ENCODE peak calls at places on chromosomes 6 and 20, in six cellular contexts. H, K, B, P, Y and X are unnamed samples.

GRCh38 chr20:38900606-38901005 is 25.6 kb upstream of the FAM83D start:
- DNase-seq in B (no peak), Y (no peak), P (no peak), K (no peak), H (no peak), X (no peak)

GRCh38 chr20:64229537-64230061 is 25.9 kb upstream of the PCMTD2 start:
- DNase-seq in P (no peak), Y (no peak), H (peak), K (no peak), B (no peak), X (no peak)

GRCh38 chr6:1625352-1625773 is 15.6 kb downstream of the FOXC1 start:
- DNase-seq in B (no peak), K (no peak), H (peak), P (no peak), Y (no peak), X (no peak)

GRCh38 chr20:62644044-62644795 is 1.9 kb downstream of the SLCO4A1 start:
- DNase-seq in K (no peak), P (no peak), B (peak), Y (no peak), H (no peak), X (no peak)

GRCh38 chr6:139515511-139515910 is 141.1 kb upstream of the CITED2 start:
- DNase-seq in Y (peak), P (no peak), B (no peak), K (no peak), H (peak), X (no peak)

GRCh38 chr6:170417881-170418280 is 111.3 kb downstream of the FAM120B start:
- DNase-seq in B (no peak), Y (no peak), H (no peak), K (no peak), P (no peak), X (no peak)

GRCh38 chr6:132730560-132730959 is 16.7 kb upstream of the VNN1 start:
- DNase-seq in Y (peak), B (no peak), K (no peak), P (no peak), H (peak), X (no peak)

GRCh38 chr20:20079102-20079784 is 26.9 kb downstream of the CFAP61 start:
- DNase-seq in Y (no peak), H (no peak), B (peak), P (no peak), K (no peak), X (no peak)

GRCh38 chr6:25660512-25660911 is 8.5 kb downstream of the SCGN start:
- DNase-seq in B (no peak), Y (peak), P (no peak), H (peak), K (no peak), X (no peak)

GRCh38 chr6:14516947-14517346 is 399.4 kb downstream of the CD83 start:
- DNase-seq in H (no peak), B (no peak), P (no peak), K (no peak), Y (no peak), X (no peak)

GRCh38 chr6:143333749-143334520 is 116.6 kb downstream of the ADAT2 start:
- DNase-seq in B (no peak), H (no peak), K (no peak), Y (no peak), P (no peak), X (no peak)

GRCh38 chr6:85449818-85450577 is at the start of gene NT5E:
- DNase-seq in H (peak), Y (peak), B (peak), P (no peak), K (peak), X (peak)

GRCh38 chr20:53660947-53661381 is 67.3 kb upstream of the ZNF217 start:
- DNase-seq in H (peak), Y (no peak), K (no peak), P (no peak), B (no peak), X (no peak)

GRCh38 chr6:54621285-54621684 is 225.3 kb upstream of the FAM83B start:
- DNase-seq in Y (peak), P (no peak), H (no peak), K (peak), B (no peak), X (no peak)

GRCh38 chr6:157223486-157223885 is 99.8 kb downstream of the TMEM242 start:
- DNase-seq in P (no peak), K (no peak), H (no peak), Y (no peak), B (no peak), X (no peak)

GRCh38 chr6:44731485-44732095 is 344.1 kb downstream of the CDC5L start:
- DNase-seq in B (no peak), H (no peak), K (no peak), P (no peak), Y (no peak), X (no peak)

GRCh38 chr6:16688984-16689636 is 72.2 kb downstream of the ATXN1 start:
- DNase-seq in H (peak), K (no peak), B (no peak), Y (peak), P (no peak), X (no peak)

GRCh38 chr6:110255356-110255755 is 75.1 kb downstream of the CDC40 start:
- DNase-seq in Y (peak), B (no peak), P (no peak), K (peak), H (peak), X (no peak)

GRCh38 chr6:81362246-81362645 is 390.2 kb downstream of the TENT5A start:
- DNase-seq in H (peak), K (no peak), P (no peak), B (no peak), Y (peak), X (no peak)

DNA sequence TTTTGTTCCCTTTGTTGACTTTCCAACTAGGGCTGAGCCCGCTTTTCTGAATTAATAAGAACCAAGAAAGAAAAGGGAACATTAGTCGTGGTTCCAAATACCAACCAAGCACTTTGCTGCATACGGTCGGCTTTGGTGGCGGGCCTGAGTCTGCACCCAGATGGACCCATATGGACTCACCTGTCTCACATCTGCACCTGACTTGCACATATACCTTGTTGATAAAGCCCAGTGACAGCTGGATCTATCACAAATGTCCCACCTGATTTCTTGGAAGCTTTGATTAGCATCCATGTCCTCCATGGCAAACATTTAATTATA is 39.0 kb downstream of the TPD52L1 start:
- DNase-seq in K (no peak), P (no peak), Y (no peak), B (no peak), H (no peak), X (no peak)
- TF ChIP-seq CTCF in K (peak), P (peak), Y (no peak), B (peak), H (no peak), X (no peak)

DNA sequence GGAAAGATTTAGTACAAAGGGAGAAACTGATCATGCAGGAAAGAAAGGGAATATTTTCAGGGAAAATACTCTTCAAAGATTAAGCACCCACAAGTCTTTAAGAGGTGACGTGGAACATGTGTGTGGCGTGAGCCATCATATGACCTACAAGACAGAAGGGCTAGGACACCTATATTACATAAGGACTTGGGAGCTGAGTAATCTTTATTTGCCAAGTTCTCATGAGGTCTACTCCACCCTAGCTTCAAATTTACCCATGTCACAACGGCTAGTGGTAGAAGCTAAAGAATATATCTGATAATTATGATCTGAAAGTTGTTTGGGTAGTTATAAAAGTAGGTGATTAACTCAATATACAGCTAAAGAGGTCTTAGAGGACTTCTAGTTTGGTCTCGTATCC is 167.8 kb downstream of the GJA10 start:
- DNase-seq in Y (no peak), P (no peak), B (no peak), K (no peak), H (no peak), X (no peak)
- TF ChIP-seq CTCF in Y (no peak), P (no peak), B (no peak), K (no peak), H (no peak), X (no peak)

GRCh38 chr6:106964099-106964498 is 10.4 kb downstream of the CD24 start:
- DNase-seq in H (no peak), P (no peak), B (no peak), Y (no peak), K (no peak), X (no peak)

GRCh38 chr6:106967936-106968555 is 6.5 kb downstream of the CD24 start:
- DNase-seq in Y (no peak), B (no peak), K (no peak), P (no peak), H (no peak), X (no peak)

GRCh38 chr6:106966671-106967522 is 7.6 kb downstream of the CD24 start:
- DNase-seq in P (no peak), Y (no peak), K (no peak), B (no peak), H (no peak), X (no peak)

GRCh38 chr6:106964954-106965353 is 9.6 kb downstream of the CD24 start:
- DNase-seq in Y (no peak), H (no peak), B (no peak), K (no peak), P (no peak), X (no peak)

GRCh38 chr6:106966229-106966628 is 8.3 kb downstream of the CD24 start:
- DNase-seq in B (no peak), P (no peak), H (no peak), K (no peak), Y (no peak), X (no peak)
- TF ChIP-seq CTCF in B (no peak), P (no peak), H (no peak), K (no peak), Y (no peak), X (no peak)

DNA sequence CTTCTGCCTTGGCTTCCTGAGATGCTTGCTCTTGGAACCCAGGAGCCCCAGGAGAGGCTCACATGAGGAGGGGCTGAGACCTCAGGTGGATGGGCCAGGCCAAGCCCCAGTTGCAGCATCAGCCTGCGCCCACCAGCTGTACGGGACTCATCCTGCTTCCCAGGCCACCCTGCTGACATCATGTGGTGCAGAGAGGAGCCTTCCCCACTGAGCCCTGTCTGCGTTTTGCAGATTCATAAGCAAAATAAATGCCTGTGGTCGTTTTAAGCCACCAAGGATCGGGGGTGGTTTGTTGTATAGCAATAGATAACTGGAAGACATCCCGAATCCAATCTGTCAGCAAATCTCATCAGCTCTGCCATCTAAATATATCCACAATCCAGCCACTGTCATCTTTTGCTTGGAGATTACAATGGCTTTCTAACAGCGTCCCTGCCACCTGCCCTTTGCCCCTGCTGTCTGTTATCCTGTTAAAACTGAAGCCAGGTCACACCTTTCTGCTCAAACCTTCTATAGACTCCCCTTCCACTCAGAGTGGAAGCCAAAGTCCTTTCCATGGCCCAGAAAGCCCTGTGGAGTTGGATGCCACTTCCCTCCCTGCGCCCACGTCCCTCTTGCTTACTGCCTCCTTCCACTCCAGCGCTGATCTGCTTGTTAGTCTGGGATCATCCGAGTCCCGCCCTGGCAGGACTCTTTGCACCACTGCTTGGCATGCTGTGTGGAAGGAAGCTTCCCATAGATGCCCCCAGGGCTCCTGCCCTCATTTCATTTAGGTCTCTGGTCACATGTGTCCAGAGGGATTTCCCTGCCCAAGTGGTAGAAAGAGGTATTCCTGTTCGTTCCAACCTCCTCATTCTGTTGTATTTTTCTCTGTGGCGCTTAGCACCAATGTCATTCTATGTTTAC is 24.0 kb upstream of the MLN start:
- DNase-seq in B (no peak), K (no peak), P (no peak), Y (peak), H (no peak), X (no peak)
- TF ChIP-seq CTCF in B (no peak), K (no peak), P (no peak), Y (no peak), H (no peak), X (no peak)

DNA sequence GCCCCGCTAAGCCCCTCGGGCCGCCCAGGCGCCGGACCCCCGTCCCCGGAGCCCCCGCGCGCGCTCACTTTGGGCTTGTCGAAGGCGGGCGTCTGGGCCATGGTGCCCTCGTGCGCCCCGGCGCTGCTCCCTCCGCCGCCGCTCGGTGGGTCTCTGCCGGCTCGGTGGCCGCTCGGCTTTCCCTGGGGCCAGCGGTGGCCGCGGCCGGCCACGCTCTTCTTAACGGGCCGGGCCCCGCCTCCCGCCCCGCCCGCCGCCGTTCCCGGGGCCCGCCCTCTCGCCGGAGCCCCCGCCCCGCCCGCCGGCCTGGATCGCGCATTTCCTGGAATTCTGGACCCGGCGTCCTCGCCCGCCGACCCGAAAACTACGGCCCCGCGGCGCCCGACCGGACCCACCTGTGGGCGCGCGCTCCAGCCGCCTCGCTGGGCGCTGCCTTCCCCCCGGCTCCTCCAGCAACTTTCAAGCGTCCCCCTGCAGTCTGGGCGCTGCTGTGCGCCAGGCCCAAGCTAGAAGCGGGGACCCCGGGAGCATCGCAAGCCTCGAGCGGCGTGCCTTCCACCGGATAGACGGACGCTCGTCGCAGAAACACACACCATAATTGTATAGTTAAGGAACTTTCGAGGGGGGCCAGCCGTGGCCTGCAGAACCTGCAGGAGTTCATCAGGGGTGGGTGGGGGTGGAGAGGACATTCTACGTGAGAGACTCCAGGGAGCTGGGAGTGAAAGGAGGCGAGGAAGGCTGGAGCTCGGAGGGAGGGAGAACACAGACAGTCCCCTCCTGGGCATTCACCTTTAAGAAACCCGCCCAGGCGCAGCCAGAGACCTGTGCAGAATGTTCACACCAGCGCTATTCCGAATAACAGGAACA is at the start of gene ADA:
- DNase-seq in B (peak), K (peak), P (peak), H (peak), Y (peak), X (peak)
- TF ChIP-seq CTCF in B (no peak), K (no peak), P (no peak), H (no peak), Y (no peak), X (no peak)

DNA sequence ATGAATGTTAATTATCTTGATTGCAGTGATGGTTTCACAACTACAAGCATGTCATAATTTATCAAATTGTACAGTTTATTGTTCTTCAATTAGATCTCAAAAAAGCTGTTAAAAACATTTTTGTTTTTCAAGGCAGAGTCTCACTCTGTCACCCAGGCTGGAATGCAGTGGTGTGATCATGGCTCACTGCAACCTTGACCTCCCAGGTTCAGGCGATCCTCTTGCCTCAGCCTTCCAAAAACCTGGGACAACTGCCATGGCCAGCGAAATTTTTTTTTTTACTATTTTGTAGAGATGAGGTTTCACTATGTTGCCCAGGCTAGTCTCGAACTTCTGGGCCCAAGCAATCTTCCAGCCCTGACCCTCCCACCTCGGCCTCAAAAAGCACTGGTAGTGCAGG is 286.1 kb downstream of the RNGTT start:
- DNase-seq in H (no peak), P (no peak), Y (no peak), B (no peak), K (no peak), X (no peak)
- TF ChIP-seq CTCF in H (no peak), P (no peak), Y (no peak), B (no peak), K (no peak), X (no peak)

DNA sequence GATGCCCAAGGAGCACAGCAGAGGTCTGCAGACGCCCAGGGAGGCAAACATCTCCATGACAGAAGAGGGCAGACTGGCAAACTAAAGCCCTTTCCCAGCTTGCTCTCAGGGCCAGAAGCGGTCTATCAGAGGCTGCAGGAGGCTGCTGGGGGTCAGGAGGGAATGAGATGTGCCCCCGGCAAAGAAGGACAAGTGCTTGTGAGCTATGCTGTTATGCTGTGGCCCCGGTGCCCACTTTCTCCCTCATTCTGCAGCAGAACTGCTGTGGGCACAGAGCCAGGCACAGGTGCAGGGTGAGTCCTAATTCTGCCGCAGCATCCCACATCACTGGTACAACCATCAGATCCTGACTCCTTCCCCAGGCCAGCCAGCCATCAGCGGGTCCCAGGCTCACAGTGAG is 46.4 kb downstream of the LRFN2 start:
- DNase-seq in K (no peak), H (no peak), P (no peak), B (no peak), Y (no peak), X (no peak)
- TF ChIP-seq CTCF in K (no peak), H (no peak), P (no peak), B (no peak), Y (no peak), X (no peak)

DNA sequence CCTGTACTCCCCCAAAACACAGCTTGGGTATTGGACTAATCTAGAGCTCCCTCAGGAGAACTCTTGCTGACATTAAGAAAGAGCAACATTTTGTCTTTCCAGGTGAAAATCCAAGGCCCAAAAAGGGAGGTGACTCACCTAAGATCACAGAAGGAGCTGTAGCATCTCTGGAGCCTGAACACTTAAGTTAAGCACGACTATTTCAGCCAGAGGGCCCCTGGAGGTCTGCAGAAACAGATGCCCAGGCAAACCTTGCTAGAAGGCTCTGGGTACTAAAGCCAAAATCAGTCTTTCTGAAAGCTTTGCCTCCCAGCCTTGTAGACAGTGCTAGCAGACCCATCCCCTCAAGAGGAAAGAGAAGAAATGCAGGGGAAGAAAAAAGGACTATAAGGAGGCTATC is 8.8 kb downstream of the EDN1 start:
- DNase-seq in K (no peak), P (no peak), H (no peak), Y (no peak), B (no peak), X (no peak)
- TF ChIP-seq CTCF in K (no peak), P (no peak), H (no peak), Y (no peak), B (no peak), X (no peak)

DNA sequence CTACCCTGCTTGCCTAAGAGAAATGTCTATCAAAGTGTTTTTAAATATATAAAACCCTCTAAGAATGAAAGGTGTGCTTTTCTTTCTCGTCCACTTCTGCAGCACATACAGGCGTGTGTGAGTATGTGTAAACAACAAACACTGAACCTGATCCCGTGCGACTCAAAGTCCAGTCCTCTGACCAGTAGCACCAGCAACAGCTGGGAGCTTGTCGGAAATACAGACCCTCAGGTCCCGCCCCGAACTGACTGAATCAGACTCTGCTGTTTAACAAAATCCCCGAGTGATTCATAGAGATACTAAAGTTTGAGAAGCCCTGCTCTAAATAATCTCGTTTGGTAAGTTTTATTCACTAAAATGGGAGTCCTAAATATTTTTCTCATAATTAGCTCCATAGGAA is 208.0 kb upstream of the KCNQ5 start:
- DNase-seq in K (no peak), P (no peak), B (peak), H (no peak), Y (no peak), X (no peak)
- TF ChIP-seq CTCF in K (no peak), P (no peak), B (no peak), H (no peak), Y (no peak), X (no peak)

GRCh38 chr6:136289579-136290405 is at the start of gene BCLAF1:
- DNase-seq in H (peak), P (peak), B (peak), K (peak), Y (peak), X (peak)

GRCh38 chr6:136284909-136285308 is 4.7 kb downstream of the BCLAF1 start:
- DNase-seq in K (no peak), P (no peak), B (no peak), Y (peak), H (peak), X (no peak)

GRCh38 chr6:136288566-136289326 is 900 bp downstream of the BCLAF1 start:
- DNase-seq in Y (peak), P (peak), K (peak), B (peak), H (peak), X (peak)

GRCh38 chr6:136290406-136291010 is 862 bp upstream of the BCLAF1 start:
- DNase-seq in B (peak), K (no peak), Y (peak), H (peak), P (peak), X (peak)

GRCh38 chr6:136289327-136289578 is 393 bp downstream of the BCLAF1 start:
- DNase-seq in Y (peak), H (peak), K (peak), P (peak), B (peak), X (peak)
- TF ChIP-seq CTCF in Y (no peak), H (no peak), K (no peak), P (no peak), B (no peak), X (no peak)